ENCODE peak calls at places on chromosomes 4 and X, in four cellular contexts. N, V, F and K are unnamed samples.
A peak's percentile ranks its signal among the peaks of the same experiment; 100 is the strongest.

GRCh38 chrX:48531359-48531954 is 8.1 kb upstream of the TBC1D25 start:
- DNase-seq in N (no peak), V (no peak), F (no peak), K (no peak)

GRCh38 chrX:67543818-67544217 is at the start of gene AR:
- DNase-seq in N (peak; percentile 36), F (peak; percentile 83), V (no peak), K (peak; percentile 76)

GRCh38 chrX:46814966-46815365 is 21.9 kb upstream of the RP2 start:
- DNase-seq in F (no peak), N (no peak), V (no peak), K (no peak)

GRCh38 chrX:134543201-134543797 is 83.3 kb downstream of the HPRT1 start:
- DNase-seq in V (no peak), N (no peak), F (no peak), K (peak; percentile 41)

GRCh38 chr4:131302108-131302507 is 1847.0 kb upstream of the PCDH10 start:
- DNase-seq in F (no peak), V (no peak), N (no peak), K (peak; percentile 36)

GRCh38 chrX:115330498-115331138 is 41.1 kb downstream of the LUZP4 start:
- DNase-seq in V (peak; percentile 74), N (no peak), F (no peak), K (peak; percentile 70)

GRCh38 chrX:133630362-133630761 is 215.1 kb upstream of the GPC4 start:
- DNase-seq in V (no peak), N (no peak), F (no peak), K (peak; percentile 33)

GRCh38 chr4:169345207-169345788 is 74.5 kb upstream of the SH3RF1 start:
- DNase-seq in V (no peak), N (no peak), F (no peak), K (no peak)

GRCh38 chrX:85941275-85941674 is 106.1 kb downstream of the CHM start:
- DNase-seq in N (no peak), F (no peak), V (no peak), K (no peak)

GRCh38 chr4:22339491-22339890 is 176.4 kb downstream of the ADGRA3 start:
- DNase-seq in N (no peak), V (no peak), F (no peak), K (no peak)

GRCh38 chr4:153215976-153216375 is 11.7 kb downstream of the TRIM2 start:
- DNase-seq in N (no peak), F (no peak), V (no peak), K (no peak)

GRCh38 chr4:114658776-114659175 is 60.2 kb downstream of the UGT8 start:
- DNase-seq in V (no peak), F (no peak), N (no peak), K (no peak)

GRCh38 chr4:114653675-114654074 is 55.1 kb downstream of the UGT8 start:
- DNase-seq in F (no peak), V (no peak), N (no peak), K (no peak)

GRCh38 chr4:114649908-114650307 is 51.3 kb downstream of the UGT8 start:
- DNase-seq in F (no peak), N (no peak), V (no peak), K (peak; percentile 45)

GRCh38 chr4:114658179-114658578 is 59.6 kb downstream of the UGT8 start:
- DNase-seq in N (no peak), F (no peak), V (no peak), K (peak; percentile 28)

GRCh38 chr4:114654607-114655006 is 56.0 kb downstream of the UGT8 start:
- DNase-seq in N (no peak), V (no peak), F (no peak), K (no peak)
- H3K27ac ChIP-seq in N (no peak overlapping the region), V (no peak overlapping the region), F (no peak overlapping the region), K (no peak overlapping the region)

DNA sequence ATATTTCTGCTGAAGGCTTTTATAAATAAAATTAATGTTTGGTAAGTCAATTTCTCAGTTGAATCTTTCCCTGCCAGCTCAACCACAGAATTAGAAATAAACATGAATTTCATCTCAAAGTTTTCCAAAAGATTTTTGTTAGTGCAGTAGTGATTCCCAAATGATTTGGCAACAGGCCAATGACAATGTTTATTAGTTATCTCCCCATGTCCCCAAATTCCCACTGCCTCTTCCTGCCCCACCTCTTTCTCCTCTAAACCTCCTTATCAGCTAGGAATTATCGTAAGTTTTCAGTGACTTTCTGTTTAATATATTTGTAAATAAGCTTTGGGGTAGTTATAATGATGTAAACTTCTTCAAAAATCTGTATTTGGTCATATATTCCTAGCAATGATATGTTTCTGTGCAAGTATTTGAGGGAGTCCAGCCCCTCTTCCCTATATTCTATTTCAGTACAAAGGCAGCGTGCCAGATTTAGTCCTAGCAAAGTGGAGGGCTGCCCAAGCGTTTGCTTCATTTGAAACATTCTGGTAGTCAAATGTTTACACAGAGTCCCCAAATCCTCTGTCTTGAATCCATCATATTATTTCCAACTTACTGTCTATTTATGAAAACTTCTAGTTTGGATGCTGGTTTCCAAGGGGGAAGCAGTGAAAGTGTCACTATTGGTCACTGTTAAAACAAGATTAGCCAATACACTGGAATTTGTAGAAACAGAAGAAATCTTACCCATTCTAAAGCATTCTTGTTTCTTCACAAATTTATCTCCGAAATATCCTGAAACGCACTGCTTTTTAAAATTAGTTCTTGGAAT is 33.7 kb upstream of the ANKRD50 start:
- DNase-seq in N (no peak), V (no peak), F (no peak), K (no peak)
- H3K27ac ChIP-seq in N (no peak overlapping the region), V (no peak overlapping the region), F (no peak overlapping the region), K (no peak overlapping the region)

GRCh38 chrX:33134164-33134563 is 77.2 kb downstream of the DMD start:
- DNase-seq in F (no peak), V (no peak), N (no peak), K (no peak)
- H3K27ac ChIP-seq in F (no peak overlapping the region), V (no peak overlapping the region), N (no peak overlapping the region), K (no peak overlapping the region)

DNA sequence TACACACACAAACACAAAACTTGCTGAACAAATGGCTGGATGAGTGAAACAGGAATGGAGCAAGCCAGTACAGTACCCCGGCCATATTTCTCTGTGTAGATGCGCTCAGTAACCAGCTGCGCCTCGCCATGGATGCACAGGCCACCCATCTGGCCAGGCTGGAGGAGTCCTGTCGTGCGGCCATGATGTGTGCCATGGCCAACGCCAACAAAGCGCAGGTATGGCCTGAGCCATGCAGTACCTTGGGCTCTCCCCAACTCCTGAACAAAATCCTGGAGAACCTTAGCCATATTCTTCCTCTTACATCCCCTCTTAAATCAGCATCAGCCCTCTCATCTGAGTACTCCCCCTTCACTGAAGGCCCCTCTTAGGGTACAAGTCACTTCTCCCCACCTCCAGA is 4.4 kb downstream of the HSD17B10 start:
- DNase-seq in N (no peak), F (no peak), V (no peak), K (no peak)
- H3K27ac ChIP-seq in N (no peak overlapping the region), F (no peak overlapping the region), V (no peak overlapping the region), K (no peak overlapping the region)

GRCh38 chr4:16573181-16573580 is 325.3 kb downstream of the LDB2 start:
- DNase-seq in F (no peak), V (no peak), N (no peak), K (no peak)
- H3K27ac ChIP-seq in F (no peak overlapping the region), V (no peak overlapping the region), N (no peak overlapping the region), K (no peak overlapping the region)

DNA sequence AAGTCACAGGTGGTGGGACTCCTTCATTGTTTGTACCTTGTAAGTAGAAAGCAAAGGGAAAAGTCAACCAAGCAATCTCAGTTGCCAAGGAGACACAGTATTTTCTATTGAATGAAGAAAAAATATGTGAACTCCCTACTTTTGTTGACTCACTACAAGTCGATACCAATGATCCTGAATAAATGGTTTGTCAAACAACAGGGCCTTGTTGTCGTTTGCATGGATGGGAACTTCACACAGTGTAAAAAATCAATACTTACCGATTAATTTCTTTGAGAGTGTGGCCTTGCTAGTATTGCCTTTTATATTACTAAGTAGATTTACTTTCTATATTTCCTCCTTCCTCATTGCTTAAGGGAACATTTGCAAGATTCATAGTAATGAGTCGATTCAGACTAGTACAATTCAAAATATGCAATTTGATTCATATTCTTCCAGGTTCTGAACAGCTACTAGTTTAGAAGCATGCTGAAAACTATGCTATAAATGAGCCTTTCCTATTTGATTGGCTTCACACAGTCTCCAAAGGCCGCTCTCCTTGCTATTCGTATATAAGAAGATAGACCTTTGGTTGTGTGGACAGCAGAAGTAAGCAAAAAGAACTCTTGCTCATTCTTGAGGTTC is 108.0 kb downstream of the ZNF330 start:
- DNase-seq in N (no peak), F (no peak), V (no peak), K (no peak)
- H3K27ac ChIP-seq in N (no peak overlapping the region), F (peak overlapping the region; percentile 12), V (no peak overlapping the region), K (no peak overlapping the region)

GRCh38 chr4:16225139-16225538 is 1.1 kb downstream of the TAPT1 start:
- DNase-seq in F (no peak), V (peak; percentile 27), N (no peak), K (no peak)
- H3K27ac ChIP-seq in F (peak overlapping the region; percentile 94), V (peak overlapping the region; percentile 66), N (no peak overlapping the region), K (peak overlapping the region; percentile 39)

GRCh38 chrX:71320126-71320525 is 18.6 kb downstream of the ITGB1BP2 start:
- DNase-seq in N (no peak), F (no peak), V (no peak), K (no peak)

DNA sequence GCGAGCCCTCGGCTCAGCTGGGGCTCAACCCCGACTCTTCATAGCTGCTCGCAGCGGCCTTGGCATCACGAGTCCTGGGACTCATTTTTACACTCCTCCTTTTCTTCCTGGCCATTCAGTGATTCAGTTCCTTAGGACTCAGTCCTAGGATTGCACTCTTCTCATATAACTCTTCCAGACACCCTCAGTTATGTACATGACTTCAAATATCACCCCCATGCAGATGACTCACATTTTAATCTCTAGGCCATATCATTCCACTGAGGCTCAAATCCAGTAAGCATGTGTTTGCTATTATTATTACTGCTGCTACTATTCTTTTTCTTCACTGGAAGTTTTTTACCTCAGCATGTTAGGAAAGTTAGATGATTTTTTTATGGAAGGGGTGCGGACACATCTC is 14.4 kb downstream of the ITGB1BP2 start:
- DNase-seq in F (no peak), V (no peak), N (peak; percentile 37), K (no peak)
- H3K27ac ChIP-seq in F (no peak overlapping the region), V (no peak overlapping the region), N (no peak overlapping the region), K (no peak overlapping the region)

GRCh38 chrX:143455045-143455444 is 62.2 kb downstream of the SPANXN3 start:
- DNase-seq in V (no peak), N (no peak), F (no peak), K (no peak)
- H3K27ac ChIP-seq in V (no peak overlapping the region), N (no peak overlapping the region), F (no peak overlapping the region), K (no peak overlapping the region)